ENCODE peak calls at places on chromosome 14, in nine cellular contexts. X is mesothelial cell of epicardium; R is glutamatergic neuron; C is omental fat pad; K is activated T-helper 2 cell treated with anti-CD3 and anti-CD28 coated beads, Interferon-gamma antibody, Interleukin-2, Interleukin-4, amounts not matched to agents 10 μg/mL and 5 μg/mL and 100 μg/mL, durations not matched to agents 14 hours and 24 hours and 36 hours; P is brain microvascular endothelial cell; V is midbrain; S is CD8-positive, alpha-beta memory T cell; D is activated gamma-delta T cell treated with Interleukin-2 at 50 U/mL for 16 hours. N is an unnamed sample.

GRCh38 chr14:69056389-69056788 is 77.3 kb upstream of the ACTN1 start:
- DNase-seq in X (no peak), R (no peak), C (no peak), K (no peak), P (peak), V (peak), S (no peak), D (no peak), N (no peak)

GRCh38 chr14:96888593-96888992 is 91.4 kb downstream of the VRK1 start:
- DNase-seq in X (no peak), R (peak), C (no peak), K (no peak), P (no peak), V (no peak), S (no peak), D (no peak), N (no peak)

GRCh38 chr14:56195727-56196126 is 77.5 kb downstream of the PELI2 start:
- DNase-seq in X (no peak), R (peak), C (no peak), K (peak), P (no peak), V (no peak), S (no peak), D (no peak), N (no peak)

GRCh38 chr14:74945852-74946658 is 9.3 kb downstream of the PGF start:
- DNase-seq in X (peak), R (peak), C (peak), K (peak), P (peak), V (peak), S (peak), D (peak), N (peak)

GRCh38 chr14:87013583-87013982 is 979.4 kb downstream of the GALC start:
- DNase-seq in X (no peak), R (no peak), C (no peak), K (no peak), P (peak), V (no peak), S (no peak), D (no peak), N (no peak)

GRCh38 chr14:51576899-51577298 is 74.8 kb upstream of the FRMD6 start:
- DNase-seq in X (no peak), R (no peak), C (no peak), K (no peak), P (peak), V (no peak), S (no peak), D (no peak), N (no peak)

GRCh38 chr14:106578479-106578878 is 1052.1 kb downstream of the TMEM121 start:
- DNase-seq in X (no peak), R (no peak), C (no peak), K (no peak), P (no peak), V (no peak), S (no peak), D (no peak), N (no peak)

GRCh38 chr14:98229676-98230366 is 1042.2 kb downstream of the BCL11B start:
- DNase-seq in X (no peak), R (no peak), C (no peak), K (no peak), P (no peak), V (peak), S (no peak), D (no peak), N (no peak)

GRCh38 chr14:71776463-71777359 is 155.5 kb upstream of the RGS6 start:
- DNase-seq in X (no peak), R (no peak), C (no peak), K (no peak), P (no peak), V (no peak), S (no peak), D (no peak), N (no peak)

GRCh38 chr14:73795466-73795865 is 56.2 kb upstream of the PTGR2 start:
- DNase-seq in X (no peak), R (no peak), C (no peak), K (no peak), P (no peak), V (no peak), S (no peak), D (no peak), N (no peak)

GRCh38 chr14:29215853-29216252 is 449.3 kb downstream of the FOXG1 start:
- DNase-seq in X (no peak), R (no peak), C (no peak), K (no peak), P (no peak), V (no peak), S (no peak), D (no peak), N (no peak)

GRCh38 chr14:51304428-51304827 is 64.4 kb downstream of the TMX1 start:
- DNase-seq in X (no peak), R (no peak), C (no peak), K (no peak), P (peak), V (no peak), S (no peak), D (no peak), N (no peak)

GRCh38 chr14:54818201-54819133 is 84.2 kb downstream of the GCH1 start:
- DNase-seq in X (no peak), R (no peak), C (no peak), K (no peak), P (peak), V (no peak), S (no peak), D (no peak), N (no peak)

GRCh38 chr14:53850714-53851296 is 105.8 kb downstream of the BMP4 start:
- DNase-seq in X (no peak), R (no peak), C (no peak), K (no peak), P (peak), V (no peak), S (no peak), D (no peak), N (no peak)

GRCh38 chr14:103067231-103067954 is 10.0 kb upstream of the CDC42BPB start:
- DNase-seq in X (no peak), R (no peak), C (no peak), K (no peak), P (no peak), V (no peak), S (no peak), D (no peak), N (no peak)

GRCh38 chr14:96754845-96755184 is 42.4 kb upstream of the VRK1 start:
- DNase-seq in X (no peak), R (peak), C (no peak), K (no peak), P (no peak), V (peak), S (no peak), D (no peak), N (no peak)

GRCh38 chr14:102479777-102480176 is 29.8 kb downstream of the ANKRD9 start:
- DNase-seq in X (no peak), R (no peak), C (no peak), K (no peak), P (no peak), V (no peak), S (no peak), D (no peak), N (no peak)

N was measured in type B pancreatic cell.